ENCODE peak calls at places on chromosome 2, in nine cellular contexts. F is upper lobe of right lung, X is adrenal gland, S is left ventricle myocardium inferior, J is IMR-90, Q is sigmoid colon, Z is hepatocyte, K is lower lobe of right lung, U is cardiac muscle cell. D is an unnamed sample.

GRCh38 chr2:8203354-8203753 is 478.5 kb upstream of the ID2 start:
- DNase-seq in F (no peak), X (no peak), S (peak), J (no peak), Q (no peak), Z (no peak), K (no peak), U (no peak), D (no peak)

GRCh38 chr2:40511661-40512213 is 59.8 kb upstream of the SLC8A1 start:
- DNase-seq in F (no peak), X (peak), S (no peak), J (peak), Q (peak), Z (no peak), K (no peak), U (peak), D (no peak)

GRCh38 chr2:109385506-109385905 is 228.3 kb downstream of the SEPTIN10 start:
- DNase-seq in F (peak), X (no peak), S (no peak), J (no peak), Q (peak), Z (no peak), K (no peak), U (no peak), D (no peak)

GRCh38 chr2:25076749-25077148 is 34.9 kb downstream of the EFR3B start:
- DNase-seq in F (no peak), X (no peak), S (no peak), J (no peak), Q (peak), Z (no peak), K (no peak), U (no peak), D (peak)

GRCh38 chr2:236956641-236957040 is 129.0 kb upstream of the COPS8 start:
- DNase-seq in F (no peak), X (no peak), S (no peak), J (no peak), Q (no peak), Z (no peak), K (no peak), U (no peak), D (no peak)

GRCh38 chr2:203240491-203240890 is 1.7 kb downstream of the CYP20A1 start:
- DNase-seq in F (no peak), X (no peak), S (no peak), J (no peak), Q (no peak), Z (no peak), K (no peak), U (no peak), D (no peak)

GRCh38 chr2:218284106-218284811 is 8.0 kb downstream of the TMBIM1 start:
- DNase-seq in F (no peak), X (peak), S (no peak), J (peak), Q (peak), Z (peak), K (no peak), U (no peak), D (no peak)

GRCh38 chr2:235966932-235967331 is 201.3 kb downstream of the GBX2 start:
- DNase-seq in F (no peak), X (no peak), S (no peak), J (no peak), Q (peak), Z (no peak), K (no peak), U (no peak), D (no peak)

GRCh38 chr2:214246417-214246816 is 164.4 kb upstream of the VWC2L start:
- DNase-seq in F (no peak), X (no peak), S (no peak), J (no peak), Q (no peak), Z (no peak), K (no peak), U (peak), D (peak)

DNA sequence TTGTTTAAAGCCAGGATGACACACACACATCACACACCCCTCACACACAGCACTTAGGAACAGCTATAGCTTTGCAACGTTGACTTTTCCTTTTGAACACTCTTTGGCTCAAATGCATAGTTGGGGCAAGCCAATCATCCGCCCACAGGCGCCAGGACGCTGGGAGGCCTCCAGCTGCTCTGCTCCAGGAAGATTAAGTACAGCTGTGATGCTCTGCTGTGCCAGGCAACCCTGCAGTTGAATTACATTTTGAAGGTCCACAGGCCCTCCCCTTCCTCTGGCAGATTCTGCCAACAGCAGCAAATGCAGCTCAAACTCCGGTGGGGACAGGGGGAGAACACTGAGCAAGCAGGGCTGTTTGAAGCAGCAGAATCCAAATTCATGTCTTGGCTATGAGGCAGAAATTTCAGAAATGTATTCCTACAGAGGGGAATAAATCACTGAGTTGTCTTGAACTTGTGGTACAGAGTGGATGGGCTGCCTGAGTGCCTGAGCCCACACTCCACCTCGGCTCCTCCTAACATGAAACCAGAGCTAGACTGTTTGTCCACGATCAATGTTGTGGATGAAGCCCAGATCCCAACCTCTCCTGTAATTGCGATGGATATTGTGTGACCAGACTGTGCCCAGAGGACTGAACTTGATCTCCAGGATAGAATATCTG is 86.5 kb upstream of the PPP1CB start:
- DNase-seq in F (no peak), X (peak), S (peak), J (peak), Q (peak), Z (peak), K (peak), U (no peak), D (no peak)
- H3K4me3 ChIP-seq in F (no peak), X (no peak), S (peak), J (no peak), Q (no peak), Z (no peak), K (no peak), U (no peak), D (no peak)

DNA sequence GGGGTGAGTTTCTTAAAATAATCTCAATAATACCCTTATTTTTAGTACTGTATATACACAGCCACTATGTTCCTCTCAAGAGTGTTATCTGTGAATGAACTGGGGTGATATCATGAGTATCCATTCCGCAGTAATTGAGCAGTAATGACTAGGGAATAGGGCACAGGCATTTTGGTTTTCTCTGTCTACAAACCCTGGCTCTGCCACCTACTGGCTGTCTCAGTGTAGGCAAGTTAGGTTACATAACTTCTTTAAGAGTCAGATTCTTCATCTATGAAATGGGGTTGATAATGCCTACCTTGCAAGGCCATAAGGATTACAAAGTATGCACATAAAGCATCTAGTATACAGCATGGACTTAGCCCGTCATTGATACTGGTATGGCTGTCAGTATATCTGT is 555.8 kb downstream of the NRXN1 start:
- DNase-seq in F (no peak), X (no peak), S (no peak), J (no peak), Q (no peak), Z (no peak), K (no peak), U (no peak), D (no peak)
- TF ChIP-seq CTCF in F (no peak), X (no peak), S (peak), J (no peak), Q (no peak), Z (no peak), K (no peak), U (no peak), D (peak)

GRCh38 chr2:239202343-239202742 is 198.5 kb downstream of the HDAC4 start:
- DNase-seq in F (peak), X (no peak), S (no peak), J (no peak), Q (peak), Z (no peak), K (no peak), U (no peak), D (no peak)

GRCh38 chr2:239201531-239201876 is 199.3 kb downstream of the HDAC4 start:
- DNase-seq in F (no peak), X (peak), S (peak), J (no peak), Q (peak), Z (no peak), K (no peak), U (no peak), D (no peak)

GRCh38 chr2:239200646-239201530 is 199.9 kb downstream of the HDAC4 start:
- DNase-seq in F (peak), X (no peak), S (no peak), J (no peak), Q (peak), Z (no peak), K (no peak), U (no peak), D (no peak)

GRCh38 chr2:239202836-239203235 is 198.0 kb downstream of the HDAC4 start:
- DNase-seq in F (peak), X (no peak), S (no peak), J (no peak), Q (peak), Z (no peak), K (no peak), U (no peak), D (no peak)

GRCh38 chr2:239201884-239202283 is 198.9 kb downstream of the HDAC4 start:
- DNase-seq in F (peak), X (no peak), S (no peak), J (no peak), Q (peak), Z (no peak), K (no peak), U (no peak), D (no peak)
- H3K27ac ChIP-seq in F (no peak), X (peak), S (peak), J (no peak), Q (peak), Z (no peak), K (no peak), U (no peak), D (no peak)

DNA sequence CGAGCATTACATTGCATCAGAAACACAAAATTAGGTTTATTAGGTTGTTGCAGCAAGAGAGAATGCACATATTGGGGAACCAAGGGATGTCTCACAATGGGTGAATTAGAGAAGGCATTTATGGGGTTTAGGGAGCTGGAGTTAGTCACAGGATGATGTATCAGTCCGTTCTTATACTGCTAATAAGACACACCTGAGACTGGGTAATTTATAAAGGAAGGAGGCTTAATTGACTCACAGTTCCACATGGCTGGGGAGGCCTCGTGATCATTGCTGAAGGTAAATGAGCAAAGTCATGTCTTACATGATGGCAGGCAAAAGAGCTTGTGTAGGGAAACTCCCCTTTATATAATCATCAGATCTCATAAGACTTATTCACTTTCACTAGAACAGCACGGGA is 61.8 kb upstream of the RBMS1 start:
- DNase-seq in F (no peak), X (no peak), S (no peak), J (no peak), Q (no peak), Z (no peak), K (no peak), U (no peak), D (no peak)
- H3K4me3 ChIP-seq in F (no peak), X (no peak), S (no peak), J (no peak), Q (no peak), Z (no peak), K (no peak), U (no peak), D (no peak)

GRCh38 chr2:180657054-180657453 is 323.4 kb upstream of the UBE2E3 start:
- DNase-seq in F (no peak), X (no peak), S (no peak), J (peak), Q (no peak), Z (peak), K (no peak), U (peak), D (no peak)

GRCh38 chr2:180655393-180655792 is 325.0 kb upstream of the UBE2E3 start:
- DNase-seq in F (no peak), X (no peak), S (no peak), J (no peak), Q (no peak), Z (no peak), K (no peak), U (no peak), D (no peak)

GRCh38 chr2:180653481-180653880 is 326.9 kb upstream of the UBE2E3 start:
- DNase-seq in F (no peak), X (no peak), S (no peak), J (no peak), Q (no peak), Z (no peak), K (no peak), U (peak), D (no peak)

GRCh38 chr2:180656455-180656847 is 324.0 kb upstream of the UBE2E3 start:
- DNase-seq in F (no peak), X (no peak), S (no peak), J (peak), Q (no peak), Z (peak), K (no peak), U (no peak), D (no peak)

DNA sequence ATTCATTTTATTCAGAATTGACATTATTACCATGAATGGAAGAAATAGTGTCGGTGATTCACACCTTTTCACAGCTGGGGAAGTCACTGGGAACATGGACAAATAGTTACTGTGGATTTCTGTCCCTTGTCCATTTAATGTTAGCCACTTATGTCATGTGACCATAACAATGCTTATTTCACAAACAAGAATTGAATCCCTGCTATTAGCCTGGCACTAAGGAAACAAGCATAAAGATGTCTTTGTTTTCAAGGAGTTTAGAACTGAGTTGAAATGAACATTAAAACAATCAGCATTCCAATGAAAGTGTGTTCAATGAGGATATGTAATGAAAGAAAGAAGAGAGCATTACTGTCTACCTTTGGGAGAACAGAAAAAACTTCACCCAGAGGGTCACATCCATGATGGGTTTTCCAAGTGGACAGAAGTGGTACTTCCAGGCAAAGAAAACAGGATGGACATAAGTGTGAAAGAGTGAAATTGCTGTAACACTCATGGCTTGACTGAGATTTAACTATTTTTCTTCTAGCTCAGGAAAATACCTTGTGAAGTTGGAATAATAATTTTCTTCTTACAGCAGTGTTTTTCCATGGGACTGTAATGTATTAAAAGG is 324.5 kb upstream of the UBE2E3 start:
- DNase-seq in F (no peak), X (no peak), S (no peak), J (no peak), Q (no peak), Z (no peak), K (no peak), U (no peak), D (no peak)
- TF ChIP-seq CTCF in F (no peak), X (no peak), S (peak), J (peak), Q (no peak), Z (peak), K (no peak), U (peak), D (peak)

GRCh38 chr2:70069049-70069448 is 18.2 kb upstream of the PCBP1 start:
- DNase-seq in F (no peak), X (no peak), S (no peak), J (peak), Q (peak), Z (peak), K (no peak), U (no peak), D (no peak)
- H3K27ac ChIP-seq in F (peak), X (peak), S (peak), J (no peak), Q (peak), Z (peak), K (peak), U (peak), D (no peak)

DNA sequence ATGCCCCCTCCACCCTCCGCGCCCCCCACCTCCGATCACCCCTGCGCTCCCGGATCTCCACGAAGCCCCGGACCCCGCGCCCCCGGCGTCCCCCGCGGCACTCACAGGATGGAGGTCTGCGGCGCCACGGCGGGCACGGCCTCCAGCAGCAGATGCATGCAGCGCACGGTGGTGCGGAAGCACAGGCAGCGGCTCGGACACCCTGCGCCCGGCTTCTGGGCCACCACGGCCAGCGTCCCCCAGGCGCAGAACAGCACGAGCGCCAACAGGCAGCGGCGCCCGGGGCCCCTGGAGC is 217 bp downstream of the PXDN start:
- DNase-seq in F (peak), X (peak), S (no peak), J (no peak), Q (peak), Z (no peak), K (peak), U (peak), D (no peak)
- H3K4me3 ChIP-seq in F (peak), X (no peak), S (peak), J (peak), Q (peak), Z (peak), K (peak), U (peak), D (peak)

GRCh38 chr2:224933416-224933815 is 108.9 kb downstream of the DOCK10 start:
- DNase-seq in F (no peak), X (no peak), S (no peak), J (no peak), Q (no peak), Z (no peak), K (no peak), U (no peak), D (no peak)

GRCh38 chr2:224931956-224932355 is 110.3 kb downstream of the DOCK10 start:
- DNase-seq in F (no peak), X (no peak), S (no peak), J (no peak), Q (no peak), Z (no peak), K (no peak), U (no peak), D (no peak)

GRCh38 chr2:224930124-224930523 is 112.1 kb downstream of the DOCK10 start:
- DNase-seq in F (no peak), X (no peak), S (no peak), J (no peak), Q (no peak), Z (no peak), K (no peak), U (no peak), D (no peak)

GRCh38 chr2:224929512-224929911 is 112.8 kb downstream of the DOCK10 start:
- DNase-seq in F (no peak), X (no peak), S (no peak), J (no peak), Q (no peak), Z (no peak), K (no peak), U (no peak), D (no peak)

GRCh38 chr2:224930990-224931389 is 111.3 kb downstream of the DOCK10 start:
- DNase-seq in F (no peak), X (no peak), S (no peak), J (no peak), Q (no peak), Z (no peak), K (no peak), U (no peak), D (no peak)
- TF ChIP-seq CTCF in F (no peak), X (no peak), S (no peak), J (no peak), Q (no peak), Z (no peak), K (no peak), U (no peak), D (no peak)

GRCh38 chr2:43025709-43026290 is 200.6 kb downstream of the ZFP36L2 start:
- DNase-seq in F (no peak), X (no peak), S (no peak), J (no peak), Q (no peak), Z (no peak), K (no peak), U (no peak), D (no peak)
- H3K27ac ChIP-seq in F (no peak), X (peak), S (no peak), J (peak), Q (peak), Z (peak), K (no peak), U (no peak), D (no peak)

GRCh38 chr2:41998789-41999470 is 48.9 kb upstream of the PKDCC start:
- DNase-seq in F (no peak), X (no peak), S (peak), J (no peak), Q (no peak), Z (peak), K (no peak), U (peak), D (no peak)
- H3K4me3 ChIP-seq in F (no peak), X (no peak), S (peak), J (no peak), Q (no peak), Z (no peak), K (no peak), U (no peak), D (no peak)